ENCODE peak calls at places on chromosomes 2 and 18, in five cellular contexts. One of them, this sample, is unnamed.

GRCh38 chr2:127581516-127582490 is 46.3 kb downstream of the MYO7B start:
- DNase-seq in stimulated activated CD8-positive, alpha-beta memory T cell treated with anti-CD3 and anti-CD28 coated beads, Interleukin-15, amount 100 ng/mL, for 1 hour: no peak
- DNase-seq in mesendoderm: no peak
- DNase-seq in amygdala: no peak
- DNase-seq in aorta: peak; percentile 57
- DNase-seq in this sample: no peak

GRCh38 chr2:177217247-177217843 is 4.8 kb downstream of the HNRNPA3 start:
- DNase-seq in stimulated activated CD8-positive, alpha-beta memory T cell treated with anti-CD3 and anti-CD28 coated beads, Interleukin-15, amount 100 ng/mL, for 1 hour: no peak
- DNase-seq in mesendoderm: no peak
- DNase-seq in amygdala: no peak
- DNase-seq in aorta: no peak
- DNase-seq in this sample: no peak

GRCh38 chr18:73948497-73948896 is 199.1 kb downstream of the FBXO15 start:
- DNase-seq in stimulated activated CD8-positive, alpha-beta memory T cell treated with anti-CD3 and anti-CD28 coated beads, Interleukin-15, amount 100 ng/mL, for 1 hour: no peak
- DNase-seq in mesendoderm: peak; percentile 72
- DNase-seq in amygdala: no peak
- DNase-seq in aorta: no peak
- DNase-seq in this sample: no peak

GRCh38 chr18:70490008-70490933 is 201.4 kb downstream of the SOCS6 start:
- DNase-seq in stimulated activated CD8-positive, alpha-beta memory T cell treated with anti-CD3 and anti-CD28 coated beads, Interleukin-15, amount 100 ng/mL, for 1 hour: peak; percentile 20
- DNase-seq in mesendoderm: peak; percentile 67
- DNase-seq in amygdala: no peak
- DNase-seq in aorta: no peak
- DNase-seq in this sample: peak; percentile 39

GRCh38 chr2:164842624-164842966 is 972 bp upstream of the COBLL1 start:
- DNase-seq in stimulated activated CD8-positive, alpha-beta memory T cell treated with anti-CD3 and anti-CD28 coated beads, Interleukin-15, amount 100 ng/mL, for 1 hour: no peak
- DNase-seq in mesendoderm: no peak
- DNase-seq in amygdala: no peak
- DNase-seq in aorta: no peak
- DNase-seq in this sample: no peak

GRCh38 chr18:11976882-11977281 is 4.4 kb upstream of the IMPA2 start:
- DNase-seq in stimulated activated CD8-positive, alpha-beta memory T cell treated with anti-CD3 and anti-CD28 coated beads, Interleukin-15, amount 100 ng/mL, for 1 hour: no peak
- DNase-seq in mesendoderm: no peak
- DNase-seq in amygdala: no peak
- DNase-seq in aorta: no peak
- DNase-seq in this sample: no peak

GRCh38 chr2:208618220-208618619 is 211.6 kb downstream of the PTH2R start:
- DNase-seq in stimulated activated CD8-positive, alpha-beta memory T cell treated with anti-CD3 and anti-CD28 coated beads, Interleukin-15, amount 100 ng/mL, for 1 hour: no peak
- DNase-seq in mesendoderm: peak; percentile 13
- DNase-seq in amygdala: no peak
- DNase-seq in aorta: no peak
- DNase-seq in this sample: no peak

GRCh38 chr2:215356334-215356947 is 44.6 kb downstream of the ATIC start:
- DNase-seq in stimulated activated CD8-positive, alpha-beta memory T cell treated with anti-CD3 and anti-CD28 coated beads, Interleukin-15, amount 100 ng/mL, for 1 hour: no peak
- DNase-seq in mesendoderm: no peak
- DNase-seq in amygdala: no peak
- DNase-seq in aorta: no peak
- DNase-seq in this sample: no peak

GRCh38 chr2:143475131-143475784 is 346.0 kb downstream of the ARHGAP15 start:
- DNase-seq in stimulated activated CD8-positive, alpha-beta memory T cell treated with anti-CD3 and anti-CD28 coated beads, Interleukin-15, amount 100 ng/mL, for 1 hour: no peak
- DNase-seq in mesendoderm: no peak
- DNase-seq in amygdala: no peak
- DNase-seq in aorta: peak; percentile 77
- DNase-seq in this sample: no peak

GRCh38 chr2:175317741-175318140 is 136.2 kb upstream of the ATP5MC3 start:
- DNase-seq in stimulated activated CD8-positive, alpha-beta memory T cell treated with anti-CD3 and anti-CD28 coated beads, Interleukin-15, amount 100 ng/mL, for 1 hour: no peak
- DNase-seq in mesendoderm: no peak
- DNase-seq in amygdala: no peak
- DNase-seq in aorta: no peak
- DNase-seq in this sample: no peak

GRCh38 chr2:139925903-139926302 is 1145.7 kb upstream of the NXPH2 start:
- DNase-seq in stimulated activated CD8-positive, alpha-beta memory T cell treated with anti-CD3 and anti-CD28 coated beads, Interleukin-15, amount 100 ng/mL, for 1 hour: no peak
- DNase-seq in mesendoderm: peak; percentile 74
- DNase-seq in amygdala: no peak
- DNase-seq in aorta: no peak
- DNase-seq in this sample: no peak

GRCh38 chr2:121211251-121211650 is 73.8 kb downstream of the TFCP2L1 start:
- DNase-seq in stimulated activated CD8-positive, alpha-beta memory T cell treated with anti-CD3 and anti-CD28 coated beads, Interleukin-15, amount 100 ng/mL, for 1 hour: no peak
- DNase-seq in mesendoderm: peak; percentile 28
- DNase-seq in amygdala: no peak
- DNase-seq in aorta: no peak
- DNase-seq in this sample: no peak

GRCh38 chr2:15783489-15783888 is 156.9 kb upstream of the MYCN start:
- DNase-seq in stimulated activated CD8-positive, alpha-beta memory T cell treated with anti-CD3 and anti-CD28 coated beads, Interleukin-15, amount 100 ng/mL, for 1 hour: no peak
- DNase-seq in mesendoderm: no peak
- DNase-seq in amygdala: no peak
- DNase-seq in aorta: peak; percentile 38
- DNase-seq in this sample: no peak

This sample was measured in nucleus accumbens.